ENCODE peak calls at places on chromosomes 13 and 19, in six cellular contexts. I is tibial artery; E is CD8-positive, alpha-beta T cell; A is small intestine; V is ovary; M is Panc1. D is an unnamed sample.

GRCh38 chr19:15354557-15355296 is 22.4 kb upstream of the BRD4 start:
- DNase-seq in I (no peak), E (no peak), A (no peak), V (no peak), M (no peak), D (no peak)

GRCh38 chr13:67136157-67136556 is 94.0 kb downstream of the PCDH9 start:
- DNase-seq in I (no peak), E (no peak), A (no peak), V (no peak), M (no peak), D (no peak)

GRCh38 chr19:30376826-30377425 is 4.7 kb downstream of the ZNF536 start:
- DNase-seq in I (peak; percentile 15), E (no peak), A (no peak), V (no peak), M (no peak), D (no peak)

GRCh38 chr19:34323433-34324204 is 41.4 kb upstream of the GPI start:
- DNase-seq in I (no peak), E (no peak), A (no peak), V (no peak), M (no peak), D (no peak)

GRCh38 chr19:12784394-12784870 is 6.9 kb upstream of the JUNB start:
- DNase-seq in I (no peak), E (peak; percentile 17), A (no peak), V (no peak), M (no peak), D (peak; percentile 27)

GRCh38 chr19:35995655-35995993 is 636 bp downstream of the SDHAF1 start:
- DNase-seq in I (peak; percentile 49), E (no peak), A (peak; percentile 40), V (peak; percentile 59), M (no peak), D (no peak)

GRCh38 chr19:49212302-49212701 is 54.7 kb downstream of the TRPM4 start:
- DNase-seq in I (no peak), E (no peak), A (no peak), V (no peak), M (no peak), D (no peak)

GRCh38 chr13:88014527-88014926 is 343.4 kb downstream of the SLITRK5 start:
- DNase-seq in I (no peak), E (no peak), A (no peak), V (no peak), M (no peak), D (no peak)

GRCh38 chr13:31054632-31055031 is 107.1 kb downstream of the HSPH1 start:
- DNase-seq in I (no peak), E (no peak), A (no peak), V (no peak), M (no peak), D (no peak)

GRCh38 chr19:10327793-10328192 is 5.5 kb downstream of the RAVER1 start:
- DNase-seq in I (no peak), E (no peak), A (no peak), V (no peak), M (no peak), D (no peak)

GRCh38 chr19:10328558-10329429 is 4.5 kb downstream of the RAVER1 start:
- DNase-seq in I (no peak), E (no peak), A (no peak), V (no peak), M (no peak), D (no peak)

GRCh38 chr19:10329555-10329954 is 3.8 kb downstream of the RAVER1 start:
- DNase-seq in I (no peak), E (no peak), A (no peak), V (no peak), M (no peak), D (no peak)

GRCh38 chr19:10321874-10322835 is 6.3 kb upstream of the FDX2 start:
- DNase-seq in I (no peak), E (no peak), A (peak; percentile 92), V (no peak), M (no peak), D (no peak)

GRCh38 chr19:10325732-10326131 is 7.6 kb downstream of the RAVER1 start:
- DNase-seq in I (no peak), E (no peak), A (peak; percentile 16), V (no peak), M (no peak), D (no peak)
- H3K4me1 ChIP-seq in I (no peaks in the 10 kb centered on the region), E (no peaks in the 10 kb centered on the region), A (peaks cover 6% of the 10 kb centered on the region), V (no peaks in the 10 kb centered on the region), M (no peaks in the 10 kb centered on the region), D (no peaks in the 10 kb centered on the region)

GRCh38 chr19:46471778-46472543 is 598 bp upstream of the PNMA8A start:
- DNase-seq in I (no peak), E (no peak), A (no peak), V (no peak), M (no peak), D (no peak)
- H3K4me3 ChIP-seq in I (peak overlapping the region; percentile 44), E (peak overlapping the region; percentile 23), A (no peak overlapping the region), V (peak overlapping the region; percentile 51), M (peak overlapping the region; percentile 31), D (no peak overlapping the region)

DNA sequence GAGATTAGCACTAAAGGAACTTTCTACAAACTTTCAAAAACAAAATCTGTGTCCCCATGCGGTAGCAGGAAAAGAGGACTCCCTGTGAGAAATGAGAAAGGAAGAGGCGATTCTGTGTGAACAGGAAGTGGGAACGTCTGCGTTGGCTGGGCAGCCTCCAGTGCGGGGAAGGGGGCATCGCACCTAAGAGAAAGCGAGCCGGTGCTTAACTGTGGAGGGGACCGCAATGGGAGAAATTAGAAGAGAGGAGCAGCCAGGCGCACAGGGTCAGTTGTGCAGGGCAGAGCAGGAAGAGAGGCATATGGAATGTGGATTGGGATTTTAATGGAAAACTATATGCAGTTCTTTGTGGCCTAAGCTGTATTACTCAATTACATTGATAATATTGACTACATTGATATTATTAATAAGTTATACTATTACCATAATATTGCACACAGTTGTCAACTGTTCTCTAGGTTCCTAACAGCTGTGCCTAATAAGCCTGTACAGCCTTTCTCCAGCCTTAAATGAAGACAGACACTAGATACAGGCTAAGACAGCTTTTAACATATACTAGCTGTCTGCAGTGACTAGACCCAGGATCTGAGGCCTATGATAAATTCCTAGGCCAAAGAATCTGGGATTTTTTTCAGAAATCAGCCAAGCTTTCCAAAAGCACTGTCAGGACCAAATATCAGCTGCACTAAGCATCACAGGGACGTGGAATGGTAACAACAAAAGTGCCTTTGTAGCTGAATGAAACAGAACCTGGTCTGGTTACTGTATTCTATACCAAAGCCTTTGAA is 77.6 kb upstream of the DOCK9 start:
- DNase-seq in I (no peak), E (no peak), A (no peak), V (no peak), M (no peak), D (no peak)
- H3K4me1 ChIP-seq in I (peaks cover 38% of the 10 kb centered on the region), E (peaks cover 73% of the 10 kb centered on the region), A (peaks cover 8% of the 10 kb centered on the region), V (peaks cover 7% of the 10 kb centered on the region), M (no peaks in the 10 kb centered on the region), D (peaks cover 62% of the 10 kb centered on the region)

GRCh38 chr19:17025361-17025760 is 1.2 kb downstream of the CPAMD8 start:
- DNase-seq in I (no peak), E (no peak), A (no peak), V (no peak), M (no peak), D (no peak)
- H3K4me3 ChIP-seq in I (no peak overlapping the region), E (no peak overlapping the region), A (no peak overlapping the region), V (no peak overlapping the region), M (no peak overlapping the region), D (no peak overlapping the region)

DNA sequence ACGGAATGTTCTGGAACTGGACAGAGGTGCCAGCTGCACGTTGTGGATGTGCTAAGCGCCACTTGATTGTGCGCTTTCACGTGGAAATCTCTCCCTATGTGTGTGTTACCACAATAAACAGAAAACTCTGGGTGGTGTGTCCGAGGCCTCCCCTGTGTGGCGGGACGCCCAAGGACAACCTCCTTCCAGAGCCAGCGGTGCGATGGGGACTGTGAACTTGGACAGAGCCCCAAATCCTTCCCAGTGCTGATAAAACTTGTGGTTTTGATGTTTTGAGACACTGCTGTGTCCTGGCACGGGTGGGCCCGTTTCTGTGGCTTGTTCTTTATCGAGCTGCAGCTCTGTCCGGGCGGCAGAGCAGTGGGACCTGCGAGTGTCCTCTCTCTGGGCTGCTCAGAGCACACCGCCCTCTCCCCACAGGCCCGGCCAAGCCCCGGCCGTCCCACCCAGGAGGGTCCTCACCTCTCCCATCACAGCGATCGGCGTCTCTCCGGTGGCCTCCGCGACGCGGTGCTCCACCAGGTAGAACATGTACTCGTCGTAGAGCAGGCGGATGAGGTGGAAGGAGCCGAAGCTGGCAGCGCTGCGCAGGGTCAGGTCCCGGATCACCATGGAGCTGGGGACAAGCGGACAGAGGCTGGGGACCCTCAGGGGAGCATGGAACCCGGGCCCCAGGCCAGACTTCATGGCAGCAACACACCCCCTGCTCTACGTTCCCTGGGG is 18.8 kb upstream of the RANBP3 start:
- DNase-seq in I (no peak), E (no peak), A (no peak), V (peak; percentile 50), M (no peak), D (no peak)
- H3K4me1 ChIP-seq in I (no peaks in the 10 kb centered on the region), E (no peaks in the 10 kb centered on the region), A (no peaks in the 10 kb centered on the region), V (peaks cover 7% of the 10 kb centered on the region), M (no peaks in the 10 kb centered on the region), D (no peaks in the 10 kb centered on the region)

GRCh38 chr13:51730927-51731326 is 73.0 kb downstream of the DHRS12 start:
- DNase-seq in I (no peak), E (no peak), A (no peak), V (no peak), M (no peak), D (no peak)
- H3K4me3 ChIP-seq in I (no peak overlapping the region), E (no peak overlapping the region), A (no peak overlapping the region), V (no peak overlapping the region), M (no peak overlapping the region), D (no peak overlapping the region)

D was measured in effector memory CD4-positive, alpha-beta T cell.